ENCODE peak calls at places on chromosomes 3 and 15, in eight cellular contexts. M is mucosa of descending colon, X is right cardiac atrium, P is tibial artery, K is fibroblast of lung, O is body of pancreas, S is Panc1, E is skeletal muscle cell. F is an unnamed sample.

GRCh38 chr3:14520149-14520548 is 20.0 kb downstream of the GRIP2 start:
- DNase-seq in O (no peak), X (peak), E (no peak), M (no peak), P (peak), S (no peak), K (no peak), F (no peak)

GRCh38 chr3:20258371-20258770 is 72.4 kb upstream of the SGO1 start:
- DNase-seq in E (no peak), K (no peak), M (no peak), S (no peak), X (no peak), P (no peak), O (no peak), F (no peak)

GRCh38 chr15:88202231-88202630 is 54.3 kb downstream of the NTRK3 start:
- DNase-seq in O (no peak), P (no peak), E (no peak), X (no peak), M (no peak), S (no peak), K (no peak), F (peak)

GRCh38 chr15:31223478-31224350 is 102.9 kb upstream of the KLF13 start:
- DNase-seq in S (no peak), X (peak), O (no peak), P (no peak), M (no peak), K (peak), E (no peak), F (no peak)

GRCh38 chr3:32109256-32109655 is 2.8 kb downstream of the GPD1L start:
- DNase-seq in M (peak), X (peak), P (peak), E (peak), O (peak), K (peak), S (no peak), F (peak)

GRCh38 chr3:38458796-38459498 is 5.3 kb downstream of the ACVR2B start:
- DNase-seq in E (no peak), P (peak), M (peak), X (peak), O (peak), K (peak), S (no peak), F (peak)

GRCh38 chr3:44712455-44713075 is at the start of gene ZNF502:
- DNase-seq in K (peak), O (peak), S (no peak), X (peak), M (peak), E (peak), P (peak), F (peak)

GRCh38 chr3:153372326-153372725 is 210.3 kb downstream of the RAP2B start:
- DNase-seq in M (no peak), K (peak), O (no peak), P (no peak), E (peak), X (no peak), S (no peak), F (peak)

GRCh38 chr3:88031543-88032148 is 27.2 kb downstream of the CGGBP1 start:
- DNase-seq in S (peak), O (no peak), P (no peak), K (peak), M (peak), E (peak), X (no peak), F (peak)

GRCh38 chr3:58217209-58217811 is 6.5 kb upstream of the DNASE1L3 start:
- DNase-seq in K (peak), M (peak), P (peak), E (no peak), X (peak), S (peak), O (peak), F (peak)

GRCh38 chr15:57752840-57753239 is 46.3 kb downstream of the POLR2M start:
- DNase-seq in E (no peak), M (no peak), X (no peak), P (no peak), S (no peak), O (no peak), K (no peak), F (no peak)

GRCh38 chr15:77329202-77329601 is 90.7 kb downstream of the PEAK1 start:
- DNase-seq in X (no peak), S (no peak), E (no peak), O (no peak), K (no peak), M (no peak), P (no peak), F (peak)

GRCh38 chr3:191502583-191502982 is 41.6 kb downstream of the PYDC2 start:
- DNase-seq in K (no peak), X (no peak), M (no peak), P (no peak), E (no peak), O (no peak), S (no peak), F (no peak)

GRCh38 chr15:35000511-35000910 is 12.4 kb upstream of the ZNF770 start:
- DNase-seq in M (no peak), S (no peak), X (no peak), E (peak), K (peak), P (no peak), O (peak), F (peak)

GRCh38 chr3:9930804-9931418 is 2.7 kb upstream of the CRELD1 start:
- DNase-seq in K (peak), P (no peak), S (no peak), M (no peak), O (no peak), E (no peak), X (no peak), F (no peak)

GRCh38 chr3:57080171-57080570 is 19.7 kb downstream of the SPATA12 start:
- DNase-seq in M (no peak), S (no peak), K (no peak), X (peak), O (no peak), P (no peak), E (no peak), F (no peak)

GRCh38 chr15:40449275-40449674 is 8.5 kb downstream of the BAHD1 start:
- DNase-seq in K (no peak), O (no peak), P (no peak), X (no peak), M (no peak), E (no peak), S (no peak), F (peak)

GRCh38 chr3:73228425-73228824 is 167.0 kb downstream of the EBLN2 start:
- DNase-seq in S (no peak), K (no peak), P (no peak), E (no peak), O (no peak), X (no peak), M (no peak), F (peak)

GRCh38 chr15:85408270-85408746 is 27.9 kb downstream of the AKAP13 start:
- DNase-seq in O (no peak), M (no peak), X (no peak), P (no peak), S (no peak), E (no peak), K (no peak), F (no peak)

GRCh38 chr3:14740983-14741382 is 66.0 kb downstream of the C3orf20 start:
- DNase-seq in E (no peak), X (no peak), P (no peak), K (no peak), M (no peak), S (no peak), O (no peak), F (no peak)

GRCh38 chr15:43150171-43150929 is 17.0 kb downstream of the TMEM62 start:
- DNase-seq in S (no peak), K (peak), M (no peak), O (no peak), P (no peak), X (no peak), E (peak), F (peak)

GRCh38 chr15:58864602-58865419 is 68.7 kb downstream of the SLTM start:
- DNase-seq in X (peak), P (no peak), O (peak), E (no peak), M (peak), K (peak), S (no peak), F (peak)

GRCh38 chr15:58867926-58868325 is 65.6 kb downstream of the SLTM start:
- DNase-seq in E (no peak), O (no peak), K (no peak), M (no peak), S (no peak), P (no peak), X (no peak), F (no peak)

GRCh38 chr15:58862326-58862725 is 71.2 kb downstream of the SLTM start:
- DNase-seq in K (no peak), S (no peak), X (no peak), E (no peak), O (no peak), M (no peak), P (no peak), F (no peak)

GRCh38 chr15:58870451-58870850 is 63.0 kb downstream of the SLTM start:
- DNase-seq in M (no peak), P (no peak), O (no peak), S (no peak), E (peak), K (peak), X (no peak), F (peak)

GRCh38 chr15:58865420-58865880 is 68.0 kb downstream of the SLTM start:
- DNase-seq in E (no peak), X (peak), O (peak), S (no peak), P (no peak), K (peak), M (no peak), F (peak)
- H3K4me3 ChIP-seq in E (no peak), X (peak), O (no peak), S (no peak), P (peak), K (no peak), M (no peak), F (peak)

DNA sequence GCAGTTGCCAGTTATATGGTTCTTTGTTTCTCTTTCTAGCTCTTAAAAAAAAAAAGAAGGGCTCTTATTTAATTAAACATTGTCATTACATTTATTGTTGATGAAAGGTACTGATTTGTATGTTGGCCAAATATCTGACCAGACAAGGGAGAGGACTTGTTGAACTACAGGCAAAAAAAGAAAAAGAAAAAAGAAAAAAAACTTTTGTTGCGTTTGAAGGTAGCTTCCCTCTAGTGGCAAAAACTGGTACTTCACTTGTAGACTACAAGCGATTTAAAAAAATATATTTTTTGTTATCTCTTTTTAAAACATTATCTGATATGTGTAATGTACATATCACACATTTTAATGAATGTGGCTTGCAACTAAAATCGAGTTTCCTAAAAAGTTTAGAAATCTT is 280.6 kb downstream of the ROBO2 start:
- DNase-seq in X (no peak), O (no peak), K (peak), P (no peak), M (peak), S (no peak), E (peak), F (peak)
- H3K4me3 ChIP-seq in X (no peak), O (no peak), K (no peak), P (no peak), M (no peak), S (no peak), E (no peak), F (no peak)

GRCh38 chr15:36877796-36878744 is 222.3 kb downstream of the MEIS2 start:
- DNase-seq in P (no peak), O (no peak), E (no peak), M (no peak), X (peak), K (no peak), S (no peak), F (no peak)
- H3K4me3 ChIP-seq in P (peak), O (no peak), E (no peak), M (no peak), X (peak), K (no peak), S (no peak), F (no peak)

GRCh38 chr3:151345854-151346253 is 16.5 kb upstream of the P2RY13 start:
- DNase-seq in S (no peak), M (peak), X (no peak), P (no peak), K (peak), E (peak), O (no peak), F (peak)
- H3K4me3 ChIP-seq in S (no peak), M (no peak), X (peak), P (peak), K (no peak), E (no peak), O (no peak), F (no peak)

F was measured in fibroblast of the aortic adventitia.